ENCODE peak calls at places on chromosome 14, in five cellular contexts. F is gastrocnemius medialis, J is mammary epithelial cell, U is cardiac muscle cell, K is HL-60. T is an unnamed sample.

GRCh38 chr14:53356361-53357150 is 203.4 kb upstream of the DDHD1 start:
- DNase-seq in J (peak; percentile 15), K (no peak), U (no peak), F (no peak), T (peak; percentile 51)

GRCh38 chr14:58533417-58533816 is 104.3 kb upstream of the DACT1 start:
- DNase-seq in J (no peak), U (peak; percentile 85), K (no peak), F (no peak), T (peak; percentile 12)

GRCh38 chr14:54683882-54684794 is 117.2 kb downstream of the SAMD4A start:
- DNase-seq in J (peak; percentile 84), F (peak; percentile 50), K (no peak), U (peak; percentile 80), T (peak; percentile 37)

GRCh38 chr14:77311217-77311616 is 9.5 kb downstream of the POMT2 start:
- DNase-seq in K (no peak), U (peak; percentile 24), J (no peak), F (no peak), T (no peak)

GRCh38 chr14:29352681-29353080 is 575.0 kb downstream of the PRKD1 start:
- DNase-seq in U (peak; percentile 20), F (no peak), J (no peak), K (no peak), T (no peak)

GRCh38 chr14:66939409-66939808 is 249.8 kb upstream of the GARIN2 start:
- DNase-seq in K (no peak), J (no peak), U (no peak), F (no peak), T (no peak)

GRCh38 chr14:37695836-37696235 is 100.4 kb downstream of the TTC6 start:
- DNase-seq in K (no peak), J (no peak), U (no peak), F (no peak), T (no peak)

GRCh38 chr14:80084196-80084595 is 127.1 kb downstream of the DIO2 start:
- DNase-seq in U (no peak), J (no peak), F (no peak), K (no peak), T (no peak)

GRCh38 chr14:24054324-24054641 is 2.5 kb downstream of the CARMIL3 start:
- DNase-seq in K (no peak), J (no peak), U (no peak), F (no peak), T (no peak)

GRCh38 chr14:31024577-31025334 is 693 bp upstream of the AP4S1 start:
- DNase-seq in F (no peak), U (no peak), K (no peak), J (peak; percentile 49), T (no peak)

GRCh38 chr14:89227490-89227834 is 189.6 kb downstream of the FOXN3 start:
- DNase-seq in J (no peak), F (no peak), K (no peak), U (no peak), T (no peak)

GRCh38 chr14:53601409-53601808 is 355.2 kb downstream of the BMP4 start:
- DNase-seq in K (no peak), U (no peak), J (no peak), F (no peak), T (no peak)

GRCh38 chr14:93997933-93998870 is 1.1 kb downstream of the CCDC197 start:
- DNase-seq in J (no peak), K (no peak), F (peak; percentile 88), U (no peak), T (no peak)

GRCh38 chr14:104981699-104982541 is 3.7 kb upstream of the CLBA1 start:
- DNase-seq in J (no peak), U (no peak), F (no peak), K (no peak), T (no peak)

GRCh38 chr14:53979747-53980642 is 23.4 kb upstream of the BMP4 start:
- DNase-seq in F (peak; percentile 53), U (peak; percentile 78), J (no peak), K (no peak), T (peak; percentile 23)

GRCh38 chr14:86847176-86847575 is 1145.8 kb downstream of the GALC start:
- DNase-seq in K (no peak), U (no peak), J (no peak), F (no peak), T (no peak)

GRCh38 chr14:102799684-102800562 is 22.7 kb downstream of the TRAF3 start:
- DNase-seq in U (peak; percentile 83), K (no peak), F (no peak), J (no peak), T (peak; percentile 41)

GRCh38 chr14:91754819-91755218 is 22.9 kb upstream of the CATSPERB start:
- DNase-seq in U (no peak), K (no peak), J (no peak), F (no peak), T (no peak)

GRCh38 chr14:35365130-35366047 is 39.2 kb downstream of the NFKBIA start:
- DNase-seq in U (peak; percentile 76), F (peak; percentile 80), J (peak; percentile 92), K (no peak), T (peak; percentile 86)

GRCh38 chr14:23356662-23357061 is 4.0 kb upstream of the SLC22A17 start:
- DNase-seq in J (no peak), F (no peak), K (no peak), U (no peak), T (no peak)

DNA sequence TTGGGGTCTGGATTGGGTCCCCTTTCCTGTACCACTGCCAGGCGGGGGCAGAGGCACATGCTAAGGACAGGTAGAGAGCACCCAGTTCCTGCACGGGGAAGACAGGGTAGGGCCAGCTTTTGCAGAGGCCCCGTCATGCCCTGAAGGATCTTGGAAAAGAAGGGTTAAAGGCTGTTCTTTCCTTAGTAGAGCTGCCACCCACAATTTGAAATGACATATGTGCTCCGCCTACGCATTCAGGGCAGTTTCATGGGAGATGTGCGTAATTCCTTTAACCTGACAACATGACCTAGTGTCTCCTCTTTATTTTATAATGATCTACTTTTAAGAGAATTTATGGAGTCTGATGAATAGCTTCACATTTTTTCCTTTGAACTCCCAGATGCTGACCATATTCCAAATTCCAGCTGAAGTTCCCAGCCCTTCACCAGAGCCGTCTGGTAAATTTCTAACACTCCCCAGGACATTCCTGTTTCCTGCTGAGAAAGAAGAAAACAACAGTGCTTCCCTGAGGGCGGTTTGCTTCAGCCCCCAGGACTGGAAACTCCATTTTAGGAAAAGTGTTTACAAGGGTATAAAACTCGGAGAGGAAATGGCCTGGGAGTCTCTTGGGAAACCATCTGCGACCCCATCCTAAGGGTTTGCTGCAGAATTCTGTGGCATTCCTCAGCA is 58.9 kb upstream of the PLEKHG3 start:
- DNase-seq in U (peak; percentile 95), K (no peak), J (peak; percentile 64), F (no peak), T (peak; percentile 94)
- H3K4me3 ChIP-seq in U (no peak overlapping the region), K (no peak overlapping the region), J (no peak overlapping the region), F (no peak overlapping the region), T (no peak overlapping the region)

GRCh38 chr14:50676814-50677516 is 8.9 kb upstream of the SAV1 start:
- DNase-seq in U (no peak), J (no peak), K (no peak), F (no peak), T (no peak)
- H3K27ac ChIP-seq in U (no peak overlapping the region), J (peak overlapping the region; percentile 90), K (no peak overlapping the region), F (no peak overlapping the region), T (peak overlapping the region; percentile 69)

DNA sequence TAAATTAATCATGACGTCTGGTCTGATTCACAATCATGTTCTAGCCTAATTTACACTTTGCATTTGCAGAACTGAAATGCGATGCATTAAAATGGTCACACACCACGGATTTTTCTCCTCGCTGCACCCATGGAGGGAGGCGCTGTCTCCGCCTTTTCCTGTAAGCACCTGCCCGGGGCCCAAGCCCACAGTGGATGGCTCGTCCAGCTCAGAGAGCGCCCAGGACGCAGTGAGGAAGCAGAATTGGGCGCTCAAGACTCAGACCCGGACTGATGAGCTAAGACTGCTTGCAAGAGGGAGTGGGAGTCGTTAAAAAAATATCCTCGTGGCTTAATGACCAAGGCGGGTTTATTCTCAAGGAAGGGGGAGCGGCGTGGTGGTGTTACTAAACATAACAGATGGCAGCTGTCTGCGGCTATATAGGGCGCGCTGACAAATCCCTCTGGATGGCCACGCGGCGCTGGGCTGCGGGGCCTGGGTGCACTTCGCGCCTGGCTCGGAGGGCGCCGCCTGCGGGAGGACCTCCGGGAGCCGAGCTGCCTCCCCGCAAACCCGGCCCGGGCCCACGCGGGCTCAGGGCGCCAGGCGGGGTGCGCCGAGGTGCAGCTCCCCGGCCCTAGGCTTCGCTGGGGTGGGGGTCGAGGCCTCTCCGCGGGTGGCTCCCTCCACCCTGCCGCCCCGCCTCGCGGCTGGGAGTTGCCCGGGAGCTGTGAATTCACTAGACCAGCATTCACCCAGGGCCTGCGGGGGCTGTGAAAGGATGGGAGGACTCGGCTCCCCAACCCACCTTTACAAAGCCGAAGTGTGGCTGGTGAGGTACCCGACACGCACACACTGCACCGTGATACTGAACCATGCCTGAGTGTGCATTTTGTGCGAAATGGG is 78.7 kb downstream of the PPM1A start:
- DNase-seq in K (peak; percentile 17), U (peak; percentile 45), J (no peak), F (peak; percentile 80), T (peak; percentile 17)
- TF ChIP-seq CTCF in K (no peak), U (peak; percentile 4), J (no peak), F (no peak), T (peak; percentile 13)

GRCh38 chr14:21098134-21098891 is at the start of gene ZNF219:
- DNase-seq in F (peak; percentile 48), J (peak; percentile 74), K (peak; percentile 33), U (peak; percentile 61), T (no peak)

GRCh38 chr14:21096889-21097615 is 1.4 kb downstream of the ZNF219 start:
- DNase-seq in J (no peak), F (no peak), K (no peak), U (no peak), T (no peak)

GRCh38 chr14:21098892-21099595 is 589 bp upstream of the ZNF219 start:
- DNase-seq in K (no peak), F (no peak), J (no peak), U (no peak), T (no peak)

GRCh38 chr14:21096438-21096837 is 2.0 kb downstream of the ZNF219 start:
- DNase-seq in U (no peak), J (no peak), F (no peak), K (no peak), T (no peak)

GRCh38 chr14:21097616-21098133 is 780 bp downstream of the ZNF219 start:
- DNase-seq in F (no peak), K (peak; percentile 30), J (no peak), U (no peak), T (no peak)
- H3K4me3 ChIP-seq in F (peak overlapping the region; percentile 48), K (peak overlapping the region; percentile 31), J (peak overlapping the region; percentile 65), U (peak overlapping the region; percentile 73), T (no peak overlapping the region)

DNA sequence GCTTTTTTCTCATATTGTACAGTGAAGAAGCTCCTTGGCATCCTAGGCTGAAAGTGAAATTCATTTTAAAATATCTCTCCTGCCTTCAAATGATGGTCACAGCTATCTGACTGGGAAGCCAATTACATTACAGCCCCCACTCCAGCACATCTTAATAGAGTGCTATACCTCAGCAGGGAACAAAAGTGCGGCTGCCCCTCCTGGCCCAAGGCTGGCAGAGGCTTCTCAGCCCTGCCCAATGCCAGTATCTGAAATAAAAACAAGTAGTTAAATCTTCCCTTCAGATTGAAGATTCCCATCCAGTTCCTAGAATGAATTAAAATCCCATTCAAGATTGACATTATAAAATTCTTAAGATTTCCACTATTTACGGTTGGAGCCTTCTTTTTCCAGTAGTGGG is 54.9 kb upstream of the GNG2 start:
- DNase-seq in F (no peak), J (no peak), K (no peak), U (no peak), T (no peak)
- H3K27ac ChIP-seq in F (no peak overlapping the region), J (no peak overlapping the region), K (no peak overlapping the region), U (no peak overlapping the region), T (no peak overlapping the region)